ENCODE peak calls at places on chromosomes 16 and 17, in eight cellular contexts. One of them, this sample, is unnamed.

GRCh38 chr17:7261377-7262191 is 694 bp downstream of the CLDN7 start:
- DNase-seq in fibroblast of lung: no peak
- DNase-seq in RWPE1: no peak
- DNase-seq in NCI-H2081: no peak
- DNase-seq in HT-29: no peak
- DNase-seq in kidney: no peak
- DNase-seq in ecto neural progenitor cell: peak; percentile 55
- DNase-seq in prostate gland: no peak
- DNase-seq in this sample: no peak

GRCh38 chr17:47935961-47936360 is 5.4 kb upstream of the PNPO start:
- DNase-seq in HT-29: peak; percentile 24
- DNase-seq in prostate gland: no peak
- DNase-seq in fibroblast of lung: peak; percentile 89
- DNase-seq in ecto neural progenitor cell: no peak
- DNase-seq in RWPE1: peak; percentile 89
- DNase-seq in kidney: no peak
- DNase-seq in NCI-H2081: no peak
- DNase-seq in this sample: peak; percentile 95

GRCh38 chr16:90057738-90058173 is 19.4 kb downstream of the PRDM7 start:
- DNase-seq in prostate gland: no peak
- DNase-seq in HT-29: no peak
- DNase-seq in ecto neural progenitor cell: no peak
- DNase-seq in RWPE1: peak; percentile 31
- DNase-seq in kidney: no peak
- DNase-seq in NCI-H2081: no peak
- DNase-seq in fibroblast of lung: peak; percentile 72
- DNase-seq in this sample: peak; percentile 90

GRCh38 chr17:55114283-55114682 is 145.7 kb downstream of the STXBP4 start:
- DNase-seq in prostate gland: no peak
- DNase-seq in ecto neural progenitor cell: no peak
- DNase-seq in NCI-H2081: no peak
- DNase-seq in kidney: no peak
- DNase-seq in RWPE1: no peak
- DNase-seq in HT-29: no peak
- DNase-seq in fibroblast of lung: no peak
- DNase-seq in this sample: no peak

GRCh38 chr16:74608944-74609343 is 2.0 kb upstream of the GLG1 start:
- DNase-seq in kidney: no peak
- DNase-seq in fibroblast of lung: no peak
- DNase-seq in HT-29: no peak
- DNase-seq in NCI-H2081: no peak
- DNase-seq in ecto neural progenitor cell: no peak
- DNase-seq in RWPE1: no peak
- DNase-seq in prostate gland: no peak
- DNase-seq in this sample: no peak

GRCh38 chr17:14297161-14297851 is 3.6 kb upstream of the HS3ST3B1 start:
- DNase-seq in ecto neural progenitor cell: peak; percentile 90
- DNase-seq in HT-29: no peak
- DNase-seq in NCI-H2081: no peak
- DNase-seq in fibroblast of lung: peak; percentile 61
- DNase-seq in kidney: peak; percentile 76
- DNase-seq in prostate gland: no peak
- DNase-seq in RWPE1: no peak
- DNase-seq in this sample: peak; percentile 70

GRCh38 chr17:27446569-27447301 is 9.5 kb upstream of the KSR1 start:
- DNase-seq in fibroblast of lung: peak; percentile 98
- DNase-seq in NCI-H2081: no peak
- DNase-seq in HT-29: no peak
- DNase-seq in prostate gland: no peak
- DNase-seq in ecto neural progenitor cell: no peak
- DNase-seq in RWPE1: peak; percentile 25
- DNase-seq in kidney: no peak
- DNase-seq in this sample: peak; percentile 85

GRCh38 chr17:60862482-60862881 is 184.8 kb downstream of the BCAS3 start:
- DNase-seq in ecto neural progenitor cell: no peak
- DNase-seq in HT-29: no peak
- DNase-seq in kidney: no peak
- DNase-seq in fibroblast of lung: no peak
- DNase-seq in NCI-H2081: no peak
- DNase-seq in prostate gland: no peak
- DNase-seq in RWPE1: no peak
- DNase-seq in this sample: no peak

GRCh38 chr16:74309789-74310781 is 13.5 kb downstream of the PSMD7 start:
- DNase-seq in ecto neural progenitor cell: no peak
- DNase-seq in fibroblast of lung: peak; percentile 44
- DNase-seq in RWPE1: peak; percentile 65
- DNase-seq in NCI-H2081: peak; percentile 18
- DNase-seq in HT-29: peak; percentile 63
- DNase-seq in kidney: no peak
- DNase-seq in prostate gland: peak; percentile 31
- DNase-seq in this sample: peak; percentile 70

GRCh38 chr16:1557576-1557975 is 24.1 kb downstream of the TMEM204 start:
- DNase-seq in prostate gland: no peak
- DNase-seq in HT-29: no peak
- DNase-seq in NCI-H2081: no peak
- DNase-seq in kidney: no peak
- DNase-seq in RWPE1: no peak
- DNase-seq in fibroblast of lung: no peak
- DNase-seq in ecto neural progenitor cell: no peak
- DNase-seq in this sample: no peak

GRCh38 chr17:17493986-17494466 is 2.2 kb downstream of the RASD1 start:
- DNase-seq in HT-29: no peak
- DNase-seq in prostate gland: no peak
- DNase-seq in RWPE1: no peak
- DNase-seq in fibroblast of lung: no peak
- DNase-seq in kidney: no peak
- DNase-seq in NCI-H2081: no peak
- DNase-seq in ecto neural progenitor cell: no peak
- DNase-seq in this sample: no peak

GRCh38 chr16:27322858-27323780 is 9.3 kb downstream of the IL4R start:
- DNase-seq in prostate gland: no peak
- DNase-seq in fibroblast of lung: no peak
- DNase-seq in RWPE1: peak; percentile 71
- DNase-seq in NCI-H2081: no peak
- DNase-seq in HT-29: peak; percentile 94
- DNase-seq in ecto neural progenitor cell: no peak
- DNase-seq in kidney: peak; percentile 51
- DNase-seq in this sample: no peak

GRCh38 chr17:33469911-33470310 is 176.8 kb upstream of the ASIC2 start:
- DNase-seq in kidney: peak; percentile 49
- DNase-seq in HT-29: no peak
- DNase-seq in prostate gland: no peak
- DNase-seq in NCI-H2081: no peak
- DNase-seq in ecto neural progenitor cell: no peak
- DNase-seq in RWPE1: peak; percentile 66
- DNase-seq in fibroblast of lung: peak; percentile 81
- DNase-seq in this sample: peak; percentile 5

GRCh38 chr17:5281814-5282638 is at the start of gene RABEP1:
- DNase-seq in RWPE1: peak; percentile 83
- DNase-seq in fibroblast of lung: peak; percentile 86
- DNase-seq in prostate gland: peak; percentile 87
- DNase-seq in kidney: peak; percentile 97
- DNase-seq in HT-29: peak; percentile 79
- DNase-seq in ecto neural progenitor cell: peak; percentile 99
- DNase-seq in NCI-H2081: peak; percentile 72
- DNase-seq in this sample: peak; percentile 92

GRCh38 chr17:39222151-39222550 is 3.6 kb downstream of the STAC2 start:
- DNase-seq in RWPE1: no peak
- DNase-seq in NCI-H2081: no peak
- DNase-seq in fibroblast of lung: no peak
- DNase-seq in prostate gland: peak; percentile 57
- DNase-seq in HT-29: no peak
- DNase-seq in kidney: no peak
- DNase-seq in ecto neural progenitor cell: no peak
- DNase-seq in this sample: no peak

GRCh38 chr17:38598536-38598935 is 7.2 kb downstream of the SRCIN1 start:
- DNase-seq in ecto neural progenitor cell: peak; percentile 95
- DNase-seq in RWPE1: peak; percentile 51
- DNase-seq in HT-29: peak; percentile 98
- DNase-seq in fibroblast of lung: peak; percentile 79
- DNase-seq in prostate gland: peak; percentile 36
- DNase-seq in NCI-H2081: peak; percentile 94
- DNase-seq in kidney: peak; percentile 66
- DNase-seq in this sample: peak; percentile 79

GRCh38 chr17:43334744-43335400 is 63.9 kb upstream of the ARL4D start:
- DNase-seq in kidney: no peak
- DNase-seq in NCI-H2081: no peak
- DNase-seq in fibroblast of lung: no peak
- DNase-seq in ecto neural progenitor cell: no peak
- DNase-seq in HT-29: no peak
- DNase-seq in prostate gland: no peak
- DNase-seq in RWPE1: no peak
- DNase-seq in this sample: no peak

GRCh38 chr16:14389359-14389758 is 240.7 kb downstream of the PARN start:
- DNase-seq in NCI-H2081: no peak
- DNase-seq in kidney: no peak
- DNase-seq in fibroblast of lung: no peak
- DNase-seq in HT-29: no peak
- DNase-seq in RWPE1: peak; percentile 49
- DNase-seq in prostate gland: no peak
- DNase-seq in ecto neural progenitor cell: no peak
- DNase-seq in this sample: no peak

GRCh38 chr16:83849434-83849833 is 41.7 kb downstream of the HSBP1 start:
- DNase-seq in fibroblast of lung: no peak
- DNase-seq in prostate gland: no peak
- DNase-seq in RWPE1: no peak
- DNase-seq in ecto neural progenitor cell: no peak
- DNase-seq in NCI-H2081: no peak
- DNase-seq in HT-29: no peak
- DNase-seq in kidney: no peak
- DNase-seq in this sample: no peak

GRCh38 chr16:57540906-57541753 is 1.3 kb upstream of the ADGRG5 start:
- DNase-seq in kidney: peak; percentile 39
- DNase-seq in prostate gland: no peak
- DNase-seq in HT-29: no peak
- DNase-seq in ecto neural progenitor cell: peak; percentile 44
- DNase-seq in RWPE1: peak; percentile 36
- DNase-seq in fibroblast of lung: no peak
- DNase-seq in NCI-H2081: no peak
- DNase-seq in this sample: no peak

GRCh38 chr16:57500578-57501111 is 14.4 kb upstream of the DOK4 start:
- DNase-seq in prostate gland: no peak
- DNase-seq in HT-29: no peak
- DNase-seq in kidney: peak; percentile 60
- DNase-seq in RWPE1: no peak
- DNase-seq in NCI-H2081: no peak
- DNase-seq in fibroblast of lung: no peak
- DNase-seq in ecto neural progenitor cell: no peak
- DNase-seq in this sample: no peak

GRCh38 chr17:78535285-78536197 is 41.7 kb downstream of the DNAH17 start:
- DNase-seq in ecto neural progenitor cell: no peak
- DNase-seq in NCI-H2081: peak; percentile 99
- DNase-seq in fibroblast of lung: no peak
- DNase-seq in RWPE1: peak; percentile 52
- DNase-seq in kidney: peak; percentile 22
- DNase-seq in HT-29: no peak
- DNase-seq in prostate gland: peak; percentile 21
- DNase-seq in this sample: peak; percentile 53

GRCh38 chr17:83203472-83204221 is 124.2 kb downstream of the METRNL start:
- DNase-seq in HT-29: no peak
- DNase-seq in prostate gland: peak; percentile 3
- DNase-seq in RWPE1: no peak
- DNase-seq in fibroblast of lung: no peak
- DNase-seq in NCI-H2081: no peak
- DNase-seq in ecto neural progenitor cell: no peak
- DNase-seq in kidney: peak; percentile 84
- DNase-seq in this sample: no peak

GRCh38 chr16:85138073-85138824 is 26.0 kb upstream of the CIBAR2 start:
- DNase-seq in prostate gland: no peak
- DNase-seq in ecto neural progenitor cell: no peak
- DNase-seq in RWPE1: no peak
- DNase-seq in NCI-H2081: no peak
- DNase-seq in kidney: no peak
- DNase-seq in HT-29: no peak
- DNase-seq in fibroblast of lung: no peak
- DNase-seq in this sample: no peak

This sample was measured in ELR.